ENCODE peak calls at places on chromosomes 4 and X, in eight cellular contexts. R is pancreas, X is NCI-H2171 treated with DMSO at 0.1 percent for 48 hours, U is bronchial epithelial cell, D is nephron progenitor cell, N is progenitor cell of endocrine pancreas, B is HEK293T, I is right atrium auricular region. M is an unnamed sample.

GRCh38 chrX:120316587-120317283 is 5.5 kb upstream of the TMEM255A start:
- DNase-seq in B (no peak), I (no peak), X (no peak), D (no peak), R (no peak), N (no peak), U (peak; percentile 87), M (no peak)

GRCh38 chr4:136691607-136692006 is 840.7 kb downstream of the PCDH18 start:
- DNase-seq in X (no peak), U (no peak), I (no peak), R (no peak), N (no peak), D (no peak), B (no peak), M (no peak)

GRCh38 chrX:68823413-68824151 is 5.2 kb upstream of the EFNB1 start:
- DNase-seq in D (no peak), I (no peak), U (no peak), X (no peak), N (no peak), B (no peak), R (no peak), M (no peak)

GRCh38 chrX:111837226-111837625 is 38.8 kb upstream of the TRPC5OS start:
- DNase-seq in N (no peak), U (no peak), R (no peak), B (no peak), I (no peak), X (peak; percentile 88), D (no peak), M (no peak)

GRCh38 chrX:53678667-53679066 is 7.9 kb downstream of the HUWE1 start:
- DNase-seq in X (no peak), U (peak; percentile 11), B (no peak), I (no peak), N (no peak), D (no peak), R (no peak), M (no peak)

GRCh38 chr4:155120536-155120935 is 87.9 kb upstream of the NPY2R start:
- DNase-seq in R (no peak), B (no peak), N (no peak), X (no peak), I (no peak), D (no peak), U (no peak), M (no peak)

GRCh38 chr4:140049924-140050681 is 103.9 kb downstream of the MAML3 start:
- DNase-seq in R (no peak), N (no peak), X (peak; percentile 82), I (no peak), D (peak; percentile 35), U (no peak), B (peak; percentile 54), M (no peak)

GRCh38 chr4:17091104-17091503 is 192.7 kb upstream of the LDB2 start:
- DNase-seq in R (no peak), X (no peak), N (no peak), I (no peak), U (no peak), D (no peak), B (no peak), M (no peak)

GRCh38 chr4:53307210-53307609 is 58.7 kb downstream of the SCFD2 start:
- DNase-seq in R (no peak), I (no peak), D (no peak), B (no peak), X (no peak), U (no peak), N (no peak), M (no peak)

GRCh38 chrX:78595901-78596502 is 63.1 kb downstream of the RTL3 start:
- DNase-seq in D (peak; percentile 40), U (no peak), X (no peak), R (no peak), I (no peak), N (no peak), B (no peak), M (no peak)

GRCh38 chrX:43581167-43581566 is 74.9 kb upstream of the MAOA start:
- DNase-seq in B (no peak), R (no peak), X (no peak), N (no peak), U (peak; percentile 74), D (no peak), I (no peak), M (no peak)

GRCh38 chrX:134566506-134566905 is 91.8 kb downstream of the PLAC1 start:
- DNase-seq in U (no peak), N (no peak), B (no peak), D (no peak), I (no peak), R (no peak), X (no peak), M (no peak)

GRCh38 chr4:78779280-78779679 is 3.1 kb downstream of the BMP2K start:
- DNase-seq in N (no peak), U (peak; percentile 58), B (no peak), I (no peak), R (no peak), X (no peak), D (no peak), M (no peak)

GRCh38 chr4:186068581-186069402 is at the start of gene TLR3:
- DNase-seq in U (peak; percentile 38), N (no peak), R (no peak), D (no peak), I (no peak), B (no peak), X (no peak), M (no peak)

GRCh38 chrX:23334536-23334870 is at the start of gene PTCHD1:
- DNase-seq in I (no peak), D (peak; percentile 42), N (no peak), X (no peak), U (no peak), B (no peak), R (no peak), M (no peak)

GRCh38 chr4:128006592-128006991 is 41.4 kb downstream of the ABHD18 start:
- DNase-seq in N (no peak), U (peak; percentile 47), I (no peak), X (no peak), B (no peak), R (no peak), D (no peak), M (no peak)

GRCh38 chr4:138175337-138175794 is 66.8 kb downstream of the SLC7A11 start:
- DNase-seq in U (no peak), R (peak; percentile 27), N (no peak), D (no peak), I (no peak), B (no peak), X (peak; percentile 92), M (peak; percentile 64)

M was measured in stomach.